ENCODE peak calls at places on chromosomes 2 and 18, in six cellular contexts. D, L, Y, A, X and T are unnamed samples.

GRCh38 chr2:227551804-227552203 is 46.9 kb upstream of the SCYGR2 start:
- DNase-seq in A (no peak), D (no peak), L (no peak), X (no peak), Y (no peak), T (no peak)

GRCh38 chr2:190255668-190256067 is 64.0 kb downstream of the HIBCH start:
- DNase-seq in A (no peak), L (no peak), Y (no peak), X (no peak), D (no peak), T (no peak)

GRCh38 chr2:241865957-241866858 is 3.3 kb upstream of the RTP5 start:
- DNase-seq in X (no peak), Y (no peak), L (peak; percentile 47), D (no peak), A (no peak), T (no peak)

GRCh38 chr18:13235326-13235937 is 16.9 kb downstream of the LDLRAD4 start:
- DNase-seq in L (no peak), X (no peak), D (no peak), Y (no peak), A (no peak), T (peak; percentile 7)

GRCh38 chr2:72982219-72982618 is 64.9 kb downstream of the EMX1 start:
- DNase-seq in A (no peak), Y (no peak), L (no peak), X (no peak), D (no peak), T (no peak)

GRCh38 chr18:9020221-9020620 is 82.3 kb upstream of the NDUFV2 start:
- DNase-seq in D (no peak), A (no peak), Y (no peak), L (no peak), X (no peak), T (no peak)

GRCh38 chr2:153287109-153287801 is 191.3 kb downstream of the RPRM start:
- DNase-seq in L (peak; percentile 47), D (no peak), Y (no peak), X (no peak), A (peak; percentile 10), T (peak; percentile 13)

GRCh38 chr2:68302281-68302680 is 17.5 kb downstream of the CNRIP1 start:
- DNase-seq in A (no peak), Y (no peak), X (no peak), L (no peak), D (no peak), T (no peak)

GRCh38 chr2:53767405-53768232 is at the start of gene CHAC2:
- DNase-seq in Y (peak; percentile 77), A (peak; percentile 91), L (peak; percentile 91), D (peak; percentile 89), X (peak; percentile 85), T (peak; percentile 91)

GRCh38 chr2:120736955-120737801 is 1.5 kb downstream of the GLI2 start:
- DNase-seq in L (peak; percentile 83), Y (no peak), D (peak; percentile 84), A (no peak), X (peak; percentile 48), T (no peak)

GRCh38 chr18:9575558-9575957 is 38.8 kb downstream of the PPP4R1 start:
- DNase-seq in A (peak; percentile 69), Y (peak; percentile 67), L (peak; percentile 95), D (peak; percentile 91), X (peak; percentile 92), T (peak; percentile 85)

GRCh38 chr2:10232096-10232815 is 70.4 kb upstream of the HPCAL1 start:
- DNase-seq in D (peak; percentile 55), A (no peak), L (no peak), X (no peak), Y (peak; percentile 33), T (no peak)

GRCh38 chr2:66790651-66791181 is 355.8 kb downstream of the MEIS1 start:
- DNase-seq in X (peak; percentile 15), A (no peak), L (peak; percentile 8), Y (no peak), D (peak; percentile 76), T (no peak)

GRCh38 chr2:187390891-187391290 is 57.2 kb downstream of the CALCRL start:
- DNase-seq in L (peak; percentile 80), Y (no peak), D (no peak), X (no peak), A (no peak), T (no peak)

GRCh38 chr18:56563568-56563967 is 74.8 kb downstream of the TXNL1 start:
- DNase-seq in Y (no peak), D (no peak), X (no peak), A (peak; percentile 1), L (peak; percentile 2), T (no peak)

GRCh38 chr2:230931556-230932231 is 6.7 kb upstream of the GPR55 start:
- DNase-seq in Y (no peak), X (no peak), A (no peak), D (peak; percentile 54), L (no peak), T (no peak)

GRCh38 chr2:55384786-55385185 is 34.9 kb downstream of the CCDC88A start:
- DNase-seq in Y (no peak), L (no peak), A (no peak), X (no peak), D (no peak), T (no peak)

GRCh38 chr2:239778861-239779591 is 246.1 kb downstream of the NDUFA10 start:
- DNase-seq in D (peak; percentile 49), A (no peak), Y (peak; percentile 53), L (no peak), X (no peak), T (no peak)

GRCh38 chr2:46246790-46247189 is 50.4 kb upstream of the EPAS1 start:
- DNase-seq in D (no peak), Y (no peak), L (no peak), X (no peak), A (no peak), T (no peak)

GRCh38 chr2:8604262-8604661 is 77.6 kb upstream of the ID2 start:
- DNase-seq in L (no peak), Y (no peak), X (no peak), D (no peak), A (no peak), T (no peak)
- TF ChIP-seq CTCF in L (no peak), Y (no peak), X (no peak), D (no peak), A (no peak), T (no peak)

DNA sequence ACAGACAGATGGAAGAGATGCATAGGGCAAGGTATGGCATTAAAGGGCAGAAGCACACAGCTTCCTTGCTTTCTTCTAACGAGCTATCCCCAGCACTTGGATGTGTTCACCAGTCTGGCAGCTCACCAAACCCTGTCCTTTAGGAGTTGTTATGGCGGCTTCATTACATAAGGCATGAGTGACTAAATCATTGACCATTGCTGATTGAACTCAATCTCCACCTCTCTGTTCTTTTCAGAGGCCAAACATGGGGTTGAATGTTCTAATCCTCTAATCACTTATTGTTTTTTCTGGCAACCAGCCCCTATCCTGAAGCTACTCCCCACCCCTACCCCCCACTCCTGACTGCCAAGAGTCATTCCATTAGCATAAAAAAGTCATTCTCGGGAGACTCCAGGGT is 301.8 kb downstream of the XIRP2 start:
- DNase-seq in L (no peak), Y (no peak), X (peak; percentile 63), D (no peak), A (no peak), T (no peak)
- H3K27ac ChIP-seq in L (no peak overlapping the region), Y (no peak overlapping the region), X (peak overlapping the region; percentile 86), D (no peak overlapping the region), A (no peak overlapping the region), T (no peak overlapping the region)

GRCh38 chr2:64941751-64942150 is 47.4 kb upstream of the SLC1A4 start:
- DNase-seq in L (no peak), Y (no peak), A (no peak), D (no peak), X (no peak), T (no peak)
- H3K4me1 ChIP-seq in L (peaks cover 23% of the 10 kb centered on the region), Y (no peaks in the 10 kb centered on the region), A (peaks cover 77% of the 10 kb centered on the region), D (peaks cover 11% of the 10 kb centered on the region), X (no peaks in the 10 kb centered on the region), T (peaks cover 5% of the 10 kb centered on the region)

DNA sequence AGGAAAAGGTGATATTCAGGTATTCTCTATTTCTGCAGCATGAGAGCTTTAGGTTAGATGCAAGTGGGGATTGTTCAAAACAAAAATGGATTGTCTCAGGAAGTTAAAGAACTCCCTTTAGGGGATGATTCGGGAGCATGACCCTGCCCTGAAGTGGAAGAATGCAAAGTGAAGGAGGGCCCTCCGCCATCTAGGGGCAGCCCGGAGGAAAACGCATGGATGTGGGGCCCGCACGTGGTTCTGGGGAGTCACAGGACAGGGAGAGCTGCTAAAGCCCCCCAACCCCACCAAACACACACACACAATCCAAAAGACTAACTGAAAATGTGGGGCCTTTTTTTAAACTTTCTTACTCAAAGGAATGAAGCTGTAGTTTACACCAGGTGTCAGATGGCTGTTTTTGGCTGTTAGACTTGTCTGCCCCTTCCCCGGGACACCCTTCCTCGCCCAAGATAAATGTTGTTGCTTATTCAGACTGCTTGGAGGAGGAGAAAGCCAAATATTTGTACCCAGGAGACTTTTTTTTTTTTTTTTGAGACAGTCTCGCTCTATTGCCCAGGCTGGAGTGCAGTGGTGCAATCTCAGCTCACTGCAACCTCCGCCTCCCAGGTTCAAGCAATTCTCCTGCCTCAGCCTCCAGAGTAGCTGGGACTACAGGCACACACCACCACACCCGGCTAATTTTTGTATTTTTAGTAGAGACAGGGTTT is 78.8 kb downstream of the HNRNPLL start:
- DNase-seq in X (no peak), A (peak; percentile 66), L (no peak), Y (no peak), D (no peak), T (no peak)
- TF ChIP-seq CTCF in X (no peak), A (peak; percentile 75), L (peak; percentile 42), Y (no peak), D (no peak), T (peak; percentile 28)

GRCh38 chr18:76958692-76959341 is 136.5 kb downstream of the ZNF236 start:
- DNase-seq in A (no peak), X (peak; percentile 31), L (no peak), Y (no peak), D (no peak), T (peak; percentile 23)
- H3K27ac ChIP-seq in A (no peak overlapping the region), X (no peak overlapping the region), L (no peak overlapping the region), Y (no peak overlapping the region), D (no peak overlapping the region), T (no peak overlapping the region)

DNA sequence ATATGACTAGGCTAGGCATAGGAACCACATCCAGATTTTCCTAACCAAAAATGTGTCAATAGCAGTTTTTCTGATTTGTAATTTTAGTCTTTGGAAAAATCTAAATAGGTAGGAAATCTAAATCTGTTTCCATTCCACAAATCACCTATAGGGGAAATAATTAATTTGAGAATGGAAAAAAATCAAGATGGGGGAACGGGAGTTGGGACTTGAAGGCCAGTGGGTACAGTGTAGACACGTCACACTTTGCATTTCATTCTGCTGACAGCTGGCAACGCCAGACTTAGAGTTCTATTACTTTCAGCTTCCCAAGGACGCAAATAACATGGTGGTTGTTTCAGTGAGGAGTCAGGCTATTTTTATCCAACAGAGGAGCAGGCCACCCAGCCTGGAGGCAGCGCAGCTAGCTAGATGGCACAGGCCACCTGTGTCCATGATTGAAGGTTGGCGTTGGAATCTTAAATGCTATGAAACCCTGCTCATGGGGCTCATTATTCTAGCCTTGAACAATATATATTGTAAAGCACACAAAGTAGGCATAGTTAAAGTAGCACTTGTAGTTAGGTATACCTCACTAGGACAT is 23.4 kb downstream of the HNRNPA3 start:
- DNase-seq in X (peak; percentile 46), A (no peak), D (no peak), Y (no peak), L (no peak), T (no peak)
- H3K4me1 ChIP-seq in X (peaks cover 57% of the 10 kb centered on the region), A (peaks cover 14% of the 10 kb centered on the region), D (peaks cover 67% of the 10 kb centered on the region), Y (peaks cover 6% of the 10 kb centered on the region), L (peaks cover 70% of the 10 kb centered on the region), T (peaks cover 41% of the 10 kb centered on the region)

DNA sequence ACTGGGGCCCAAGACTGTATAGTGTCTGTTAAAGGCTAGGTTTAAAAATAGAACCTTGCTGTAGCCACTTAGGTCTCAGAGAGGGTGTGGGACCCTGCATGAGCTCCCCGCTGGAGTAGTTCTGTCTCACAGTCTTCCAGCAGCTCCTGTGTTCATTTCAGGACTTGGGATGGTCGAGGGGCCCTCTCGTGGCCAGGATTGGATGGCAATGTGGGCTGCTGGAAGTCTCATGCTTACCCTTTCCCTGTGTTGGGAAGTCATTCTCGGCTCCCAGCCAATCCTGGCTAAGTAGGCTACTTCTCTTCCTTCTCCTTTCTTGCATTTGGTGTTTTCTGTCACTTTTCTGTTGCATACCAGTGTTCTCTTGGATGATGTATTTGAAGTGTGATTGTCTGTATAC is 284.0 kb upstream of the GCFC2 start:
- DNase-seq in X (no peak), A (no peak), L (peak; percentile 9), Y (no peak), D (no peak), T (no peak)
- TF ChIP-seq CTCF in X (no peak), A (no peak), L (no peak), Y (no peak), D (no peak), T (no peak)